ENCODE peak calls at places on chromosomes 5 and 9, in eight cellular contexts. H is NCI-H82; U is HT1080; B is CD8-positive, alpha-beta T cell; J is NCI-H1105; M is GF-D8; V is non-pigmented ciliary epithelial cell; D is K562. N is an unnamed sample.

GRCh38 chr9:6788175-6789016 is 30.6 kb downstream of the KDM4C start:
- DNase-seq in H (no peak), U (peak), B (no peak), J (no peak), M (no peak), V (no peak), D (no peak), N (peak)

GRCh38 chr9:92685022-92685421 is 15.1 kb upstream of the IPPK start:
- DNase-seq in H (no peak), U (no peak), B (no peak), J (no peak), M (no peak), V (no peak), D (no peak), N (no peak)

GRCh38 chr5:83167506-83167905 is 90.2 kb downstream of the XRCC4 start:
- DNase-seq in H (no peak), U (no peak), B (no peak), J (no peak), M (no peak), V (no peak), D (no peak), N (no peak)

GRCh38 chr5:42217791-42218190 is 205.4 kb upstream of the GHR start:
- DNase-seq in H (no peak), U (no peak), B (no peak), J (no peak), M (no peak), V (no peak), D (no peak), N (no peak)

GRCh38 chr9:121883281-121884056 is 209.6 kb downstream of the TTLL11 start:
- DNase-seq in H (no peak), U (peak), B (no peak), J (no peak), M (no peak), V (no peak), D (no peak), N (peak)

GRCh38 chr5:73448072-73448432 is 525 bp downstream of the FOXD1 start:
- DNase-seq in H (peak), U (peak), B (no peak), J (no peak), M (no peak), V (no peak), D (peak), N (no peak)

GRCh38 chr9:108861997-108862396 is at the start of gene ACTL7A:
- DNase-seq in H (no peak), U (no peak), B (no peak), J (no peak), M (no peak), V (no peak), D (no peak), N (no peak)

GRCh38 chr9:15142903-15143534 is 164.0 kb downstream of the TTC39B start:
- DNase-seq in H (peak), U (peak), B (no peak), J (no peak), M (no peak), V (peak), D (peak), N (no peak)

GRCh38 chr5:67248703-67249589 is 52.3 kb upstream of the CD180 start:
- DNase-seq in H (no peak), U (no peak), B (no peak), J (no peak), M (no peak), V (no peak), D (no peak), N (no peak)

GRCh38 chr9:136311433-136312375 is 7.8 kb upstream of the CCDC187 start:
- DNase-seq in H (peak), U (peak), B (no peak), J (no peak), M (no peak), V (no peak), D (peak), N (no peak)

GRCh38 chr5:53434566-53434965 is 45.9 kb upstream of the FST start:
- DNase-seq in H (no peak), U (no peak), B (no peak), J (no peak), M (no peak), V (no peak), D (no peak), N (peak)

GRCh38 chr5:56506586-56506985 is 273.5 kb upstream of the ANKRD55 start:
- DNase-seq in H (no peak), U (no peak), B (no peak), J (no peak), M (no peak), V (no peak), D (no peak), N (peak)

GRCh38 chr5:13878357-13878756 is 66.1 kb downstream of the DNAH5 start:
- DNase-seq in H (peak), U (peak), B (no peak), J (no peak), M (no peak), V (no peak), D (no peak), N (no peak)

GRCh38 chr9:109310486-109310901 is 10.4 kb downstream of the EPB41L4B start:
- DNase-seq in H (no peak), U (no peak), B (no peak), J (no peak), M (no peak), V (no peak), D (no peak), N (no peak)

GRCh38 chr9:28155067-28155466 is 581.8 kb upstream of the C9orf72 start:
- DNase-seq in H (no peak), U (no peak), B (no peak), J (no peak), M (no peak), V (no peak), D (no peak), N (peak)

GRCh38 chr9:78567693-78568092 is 270.8 kb downstream of the PSAT1 start:
- DNase-seq in H (no peak), U (no peak), B (no peak), J (no peak), M (no peak), V (no peak), D (no peak), N (no peak)

GRCh38 chr5:76544268-76544926 is 78.8 kb downstream of the F2RL2 start:
- DNase-seq in H (peak), U (peak), B (peak), J (no peak), M (peak), V (peak), D (peak), N (peak)

GRCh38 chr5:151122828-151123227 is 34.8 kb downstream of the ANXA6 start:
- DNase-seq in H (no peak), U (no peak), B (no peak), J (no peak), M (no peak), V (no peak), D (peak), N (no peak)

GRCh38 chr5:104942735-104943134 is 1380.1 kb upstream of the NUDT12 start:
- DNase-seq in H (no peak), U (no peak), B (no peak), J (no peak), M (no peak), V (no peak), D (no peak), N (peak)

GRCh38 chr5:32760091-32760509 is 49.0 kb downstream of the NPR3 start:
- DNase-seq in H (no peak), U (peak), B (no peak), J (no peak), M (no peak), V (peak), D (no peak), N (peak)

GRCh38 chr9:111524731-111525055 is 286 bp upstream of the ZNF483 start:
- DNase-seq in H (no peak), U (no peak), B (no peak), J (no peak), M (no peak), V (no peak), D (no peak), N (no peak)

GRCh38 chr5:36414869-36415282 is 113.2 kb upstream of the RANBP3L start:
- DNase-seq in H (peak), U (peak), B (no peak), J (peak), M (no peak), V (no peak), D (peak), N (peak)

GRCh38 chr5:74179183-74179582 is 461.3 kb downstream of the ENC1 start:
- DNase-seq in H (peak), U (peak), B (no peak), J (no peak), M (no peak), V (peak), D (no peak), N (peak)